ENCODE peak calls at places on chromosomes 3 and 15, in ten cellular contexts. W is psoas muscle; N is lung; K is right atrium auricular region; D is CD4-positive, alpha-beta memory T cell; O is heart right ventricle; S is cardiac muscle cell; U is lower lobe of right lung; P is K562; L is CD8-positive, alpha-beta T cell. B is an unnamed sample. For H3K4me1, the result is how much of the 10 kb centered on the place peaks cover.

GRCh38 chr3:138688871-138689299 is 80.3 kb downstream of the FAIM start:
- DNase-seq in D (no peak), O (no peak), P (peak), U (no peak), S (no peak), L (no peak), K (no peak), N (no peak), W (no peak), B (no peak)

GRCh38 chr3:13624671-13625125 is 75.8 kb downstream of the FBLN2 start:
- DNase-seq in P (no peak), O (no peak), U (peak), W (no peak), S (no peak), K (no peak), D (no peak), L (no peak), N (no peak), B (no peak)

GRCh38 chr3:38479431-38480092 is 16.6 kb upstream of the EXOG start:
- DNase-seq in U (peak), P (peak), L (peak), K (peak), D (peak), N (peak), O (peak), S (peak), W (peak), B (peak)

GRCh38 chr3:10558726-10559125 is 53.3 kb upstream of the ATP2B2 start:
- DNase-seq in O (no peak), S (no peak), D (no peak), L (no peak), U (no peak), P (no peak), K (no peak), N (no peak), W (no peak), B (no peak)

GRCh38 chr3:85801955-85802354 is 843.2 kb downstream of the CADM2 start:
- DNase-seq in P (peak), K (no peak), U (no peak), L (no peak), N (no peak), W (no peak), S (no peak), O (no peak), D (no peak), B (no peak)

GRCh38 chr15:50234764-50235163 is 30.8 kb downstream of the HDC start:
- DNase-seq in L (no peak), D (no peak), U (no peak), N (no peak), W (no peak), S (peak), K (no peak), P (no peak), O (no peak), B (no peak)

GRCh38 chr15:72205896-72206676 is 8.5 kb upstream of the GRAMD2A start:
- DNase-seq in S (no peak), O (no peak), K (no peak), P (no peak), L (no peak), U (no peak), W (no peak), D (no peak), N (no peak), B (no peak)

GRCh38 chr3:131142580-131142979 is 115.9 kb downstream of the NEK11 start:
- DNase-seq in P (no peak), O (no peak), N (no peak), K (no peak), D (no peak), U (no peak), S (peak), W (no peak), L (no peak), B (no peak)

GRCh38 chr3:11188231-11188630 is 33.9 kb downstream of the HRH1 start:
- DNase-seq in O (no peak), D (no peak), K (no peak), U (no peak), P (no peak), W (no peak), N (no peak), S (no peak), L (no peak), B (no peak)

GRCh38 chr3:127421943-127422662 is 134.3 kb upstream of the PRR20G start:
- DNase-seq in U (no peak), N (peak), L (no peak), S (no peak), P (no peak), K (peak), O (no peak), D (no peak), W (no peak), B (no peak)

GRCh38 chr3:143895805-143896204 is 47.5 kb upstream of the SLC9A9 start:
- DNase-seq in S (peak), U (no peak), L (no peak), W (no peak), N (no peak), P (no peak), O (no peak), D (no peak), K (no peak), B (no peak)

GRCh38 chr3:140922634-140923033 is 19.0 kb upstream of the SLC25A36 start:
- DNase-seq in W (no peak), U (no peak), O (no peak), S (peak), D (no peak), L (no peak), N (no peak), P (peak), K (no peak), B (no peak)

GRCh38 chr15:63277893-63278505 is 594 bp downstream of the APH1B start:
- DNase-seq in K (no peak), D (no peak), N (no peak), W (no peak), L (no peak), P (peak), U (no peak), S (no peak), O (no peak), B (peak)

GRCh38 chr3:151047636-151048035 is 37.8 kb upstream of the MED12L start:
- DNase-seq in S (peak), U (no peak), D (no peak), W (no peak), L (no peak), O (no peak), N (no peak), P (peak), K (no peak), B (no peak)

GRCh38 chr15:74540135-74540760 is 772 bp upstream of the ARID3B start:
- DNase-seq in P (peak), U (no peak), N (no peak), K (no peak), O (no peak), D (peak), L (no peak), S (no peak), W (no peak), B (no peak)

GRCh38 chr15:83444936-83445335 is 2.2 kb upstream of the SH3GL3 start:
- DNase-seq in L (no peak), K (no peak), U (no peak), P (no peak), D (no peak), S (no peak), O (no peak), N (no peak), W (no peak), B (no peak)

GRCh38 chr15:43277231-43277823 is 10.6 kb upstream of the TGM5 start:
- DNase-seq in U (no peak), P (no peak), L (no peak), K (peak), S (no peak), O (no peak), D (no peak), W (no peak), N (no peak), B (no peak)

GRCh38 chr3:124905093-124905492 is 17.9 kb upstream of the ITGB5 start:
- DNase-seq in L (no peak), O (no peak), N (no peak), S (no peak), W (no peak), K (no peak), U (no peak), P (no peak), D (no peak), B (no peak)

GRCh38 chr3:130084581-130084980 is 3.0 kb downstream of the ALG1L2 start:
- DNase-seq in K (no peak), N (no peak), S (no peak), D (no peak), P (peak), W (no peak), O (no peak), U (no peak), L (no peak), B (no peak)

GRCh38 chr3:16253601-16254000 is 11.1 kb downstream of the DPH3 start:
- DNase-seq in P (no peak), N (peak), U (peak), O (peak), L (no peak), W (peak), S (peak), K (no peak), D (no peak), B (no peak)

GRCh38 chr3:54957711-54958110 is 29.9 kb upstream of the LRTM1 start:
- DNase-seq in S (no peak), U (no peak), P (no peak), W (no peak), K (no peak), O (no peak), L (no peak), D (no peak), N (no peak), B (no peak)

GRCh38 chr3:183698318-183698731 is 728 bp downstream of the YEATS2 start:
- DNase-seq in P (peak), L (peak), S (peak), D (peak), K (no peak), O (peak), U (no peak), N (no peak), W (peak), B (no peak)

GRCh38 chr3:123330441-123330991 is 118.4 kb downstream of the ADCY5 start:
- DNase-seq in N (no peak), D (no peak), U (peak), P (no peak), W (no peak), O (no peak), K (no peak), S (peak), L (no peak), B (no peak)

GRCh38 chr15:74193305-74193718 is 9.3 kb downstream of the STRA6 start:
- DNase-seq in O (no peak), S (peak), P (no peak), U (no peak), W (no peak), K (no peak), N (no peak), L (no peak), D (no peak), B (no peak)

GRCh38 chr3:172142074-172143059 is 103.0 kb downstream of the FNDC3B start:
- DNase-seq in U (no peak), D (no peak), P (peak), O (no peak), S (peak), L (no peak), W (no peak), K (no peak), N (no peak), B (no peak)

GRCh38 chr3:64341355-64341754 is 116.1 kb upstream of the PRICKLE2 start:
- DNase-seq in L (no peak), N (no peak), W (peak), P (no peak), U (no peak), K (no peak), S (no peak), O (no peak), D (no peak), B (no peak)

DNA sequence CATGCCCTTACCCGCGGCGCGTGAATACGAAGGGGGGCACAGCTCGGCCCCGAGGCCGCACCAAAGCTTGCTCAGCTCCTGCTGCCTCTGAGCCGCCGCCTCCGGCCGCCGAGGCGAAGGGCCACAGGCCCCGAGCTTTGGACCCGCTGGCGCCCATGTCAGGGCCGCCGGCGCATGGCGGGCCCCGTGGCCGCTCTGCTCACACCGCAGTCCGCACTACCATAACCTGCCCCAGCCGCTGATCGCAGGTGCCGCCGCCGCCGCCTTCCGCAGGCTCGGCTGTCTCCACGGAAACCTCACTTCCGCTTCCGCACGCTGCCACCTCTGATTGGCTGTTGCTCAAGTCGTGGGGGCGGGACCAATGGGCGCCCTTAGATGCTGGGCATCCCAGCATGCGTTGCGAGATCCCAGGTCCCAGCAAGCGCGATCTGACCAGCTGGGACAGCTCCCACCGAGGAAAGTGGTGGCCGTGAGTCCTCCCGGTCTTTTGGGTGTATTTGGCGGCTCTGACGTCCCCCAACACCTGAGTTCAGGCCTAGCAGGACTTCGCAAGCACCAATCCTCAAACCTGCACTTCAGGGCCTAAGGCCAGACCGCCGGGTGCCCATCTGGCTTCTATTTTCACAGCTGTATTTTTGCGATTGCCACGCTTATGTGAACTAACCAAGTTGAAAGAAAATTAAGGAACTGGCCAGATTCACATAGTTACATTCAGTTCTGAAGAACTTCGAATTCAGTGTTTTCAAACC is at the start of gene TUSC2:
- DNase-seq in O (peak), L (peak), P (peak), W (peak), N (peak), S (peak), K (peak), D (peak), U (peak), B (peak)
- H3K4me1 ChIP-seq in O (under half), L (under half), P (under half), W (under half), N (under half), S (under half), K (half or more), D (under half), U (under half), B (under half)

GRCh38 chr3:30435950-30436349 is 170.5 kb upstream of the TGFBR2 start:
- DNase-seq in S (no peak), N (no peak), L (no peak), W (no peak), U (no peak), K (no peak), P (no peak), D (peak), O (no peak), B (no peak)
- H3K4me1 ChIP-seq in S (under half), N (under half), L (under half), W (under half), U (under half), K (under half), P (under half), D (under half), O (under half), B (under half)

DNA sequence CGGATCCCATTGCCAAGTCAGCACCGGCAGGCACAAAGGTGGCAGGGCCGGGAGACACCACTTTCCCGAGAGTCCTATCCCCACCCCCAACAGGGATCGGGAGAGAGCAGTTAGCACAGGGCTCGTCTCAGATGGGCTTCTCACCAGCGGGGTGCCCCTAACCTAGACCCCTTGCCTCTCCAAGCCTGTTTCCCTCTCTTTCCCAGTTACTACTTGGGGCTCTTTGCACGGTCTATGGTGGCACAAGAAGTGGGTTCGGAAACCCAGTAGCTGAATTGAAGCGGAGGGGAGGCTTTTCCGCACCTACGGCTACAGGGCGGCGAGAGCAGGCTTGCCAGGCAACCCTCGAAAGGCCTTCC is 383 bp upstream of the EFCC1 start:
- DNase-seq in N (no peak), L (no peak), D (no peak), U (no peak), S (no peak), O (no peak), P (no peak), W (no peak), K (no peak), B (no peak)
- H3K4me1 ChIP-seq in N (under half), L (under half), D (under half), U (half or more), S (under half), O (under half), P (under half), W (under half), K (half or more), B (under half)

GRCh38 chr15:66766282-66767228 is 64.5 kb downstream of the SMAD6 start:
- DNase-seq in W (no peak), U (no peak), D (no peak), P (no peak), K (no peak), L (no peak), O (no peak), N (no peak), S (peak), B (no peak)
- H3K4me1 ChIP-seq in W (under half), U (half or more), D (under half), P (under half), K (half or more), L (under half), O (half or more), N (under half), S (half or more), B (under half)

GRCh38 chr15:70265986-70266385 is 168.3 kb upstream of the TLE3 start:
- DNase-seq in S (no peak), N (no peak), P (no peak), W (no peak), K (no peak), D (no peak), U (no peak), L (no peak), O (no peak), B (no peak)

GRCh38 chr15:70266412-70267089 is 168.8 kb upstream of the TLE3 start:
- DNase-seq in L (no peak), D (no peak), P (peak), K (peak), N (peak), U (peak), W (peak), S (peak), O (peak), B (peak)

GRCh38 chr15:70265466-70265978 is 167.8 kb upstream of the TLE3 start:
- DNase-seq in S (no peak), O (no peak), K (no peak), P (peak), U (no peak), L (no peak), N (no peak), W (no peak), D (no peak), B (no peak)

GRCh38 chr15:70264014-70264492 is 166.3 kb upstream of the TLE3 start:
- DNase-seq in O (no peak), S (peak), N (no peak), U (no peak), P (no peak), K (no peak), D (no peak), W (no peak), L (no peak), B (no peak)

DNA sequence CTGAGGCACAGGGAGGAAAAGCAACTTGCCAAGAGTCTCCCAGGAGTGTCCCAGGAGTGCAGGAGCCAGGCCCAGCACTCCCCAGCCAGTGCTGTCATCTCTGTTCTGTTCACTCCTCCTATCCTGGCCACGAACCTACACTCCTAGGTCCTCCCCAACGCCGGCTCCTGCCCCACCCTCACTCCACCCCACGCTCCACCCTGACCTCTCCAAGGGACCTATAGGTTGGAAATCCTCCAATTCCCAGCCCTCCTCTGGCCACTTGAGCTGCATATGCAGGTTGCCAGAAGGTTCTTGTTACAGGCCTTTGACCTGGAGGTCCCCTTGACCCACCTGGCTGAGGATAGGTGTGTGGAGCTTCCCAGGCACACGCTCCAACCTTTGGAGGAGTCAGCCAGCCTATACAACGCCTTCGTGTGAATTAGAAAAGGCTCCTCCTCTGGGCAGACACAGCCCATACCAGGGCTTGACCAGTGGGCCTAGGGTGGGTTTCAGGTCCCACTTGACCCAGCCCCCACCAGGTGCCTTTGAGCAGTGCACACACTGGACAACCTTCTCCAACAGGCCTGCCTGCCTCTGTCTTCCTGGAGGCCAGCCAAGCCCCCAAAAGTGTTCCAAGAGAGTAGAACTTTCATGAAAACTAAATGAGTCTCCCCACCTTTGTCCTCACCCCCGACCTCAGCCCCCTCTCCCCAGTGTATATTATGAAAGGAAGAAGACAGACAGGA is 167.2 kb upstream of the TLE3 start:
- DNase-seq in D (no peak), U (no peak), N (no peak), S (no peak), O (no peak), K (no peak), P (no peak), W (no peak), L (no peak), B (no peak)
- H3K4me1 ChIP-seq in D (under half), U (half or more), N (under half), S (under half), O (under half), K (half or more), P (under half), W (under half), L (under half), B (under half)

DNA sequence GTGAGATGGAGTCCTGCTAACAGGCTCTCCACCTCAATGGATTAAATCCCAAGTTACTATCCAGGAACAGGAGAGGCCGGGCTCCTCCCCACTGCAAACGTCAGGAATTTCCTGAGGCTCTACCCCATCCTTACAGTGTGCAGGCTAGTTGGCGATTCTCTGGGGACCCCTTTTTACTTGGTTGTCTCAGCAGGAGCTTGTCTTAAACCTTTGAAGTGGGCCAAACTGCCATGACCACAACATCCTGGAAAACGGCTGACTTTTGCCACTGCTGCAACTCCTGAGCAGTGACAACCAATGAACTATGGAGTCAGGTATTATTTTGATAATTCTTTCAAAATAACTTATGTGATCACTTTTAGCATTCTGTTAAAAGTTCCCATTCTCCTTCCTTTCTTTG is 440.9 kb upstream of the CCDC54 start:
- DNase-seq in K (no peak), U (no peak), S (no peak), N (no peak), D (no peak), W (no peak), O (no peak), P (no peak), L (no peak), B (no peak)
- H3K4me1 ChIP-seq in K (under half), U (under half), S (under half), N (under half), D (under half), W (under half), O (under half), P (under half), L (under half), B (under half)

B was measured in prostate gland.